ENCODE peak calls at places on chromosomes 5 and 9, in six cellular contexts. One of them, this sample, is unnamed.

GRCh38 chr5:123460296-123460729 is 37.1 kb upstream of the CEP120 start:
- DNase-seq in hippocampal formation: no peak
- DNase-seq in CD8-positive, alpha-beta memory T cell: no peak
- DNase-seq in stimulated activated CD8-positive, alpha-beta memory T cell treated with anti-CD3 and anti-CD28 coated beads, Interleukin-15, amount 100 ng/mL, for 24 hours: no peak
- DNase-seq in Caki2: peak; percentile 85
- DNase-seq in T-helper 2 cell: no peak
- DNase-seq in this sample: peak; percentile 88

GRCh38 chr9:8331507-8331906 is 531.9 kb upstream of the DMAC1 start:
- DNase-seq in Caki2: no peak
- DNase-seq in T-helper 2 cell: no peak
- DNase-seq in stimulated activated CD8-positive, alpha-beta memory T cell treated with anti-CD3 and anti-CD28 coated beads, Interleukin-15, amount 100 ng/mL, for 24 hours: no peak
- DNase-seq in hippocampal formation: no peak
- DNase-seq in CD8-positive, alpha-beta memory T cell: no peak
- DNase-seq in this sample: no peak

GRCh38 chr5:123422433-123423277 is 548 bp downstream of the CEP120 start:
- DNase-seq in CD8-positive, alpha-beta memory T cell: peak; percentile 4
- DNase-seq in hippocampal formation: peak; percentile 4
- DNase-seq in stimulated activated CD8-positive, alpha-beta memory T cell treated with anti-CD3 and anti-CD28 coated beads, Interleukin-15, amount 100 ng/mL, for 24 hours: no peak
- DNase-seq in Caki2: peak; percentile 3
- DNase-seq in T-helper 2 cell: no peak
- DNase-seq in this sample: peak; percentile 34

GRCh38 chr5:143197260-143197656 is 206.2 kb downstream of the NR3C1 start:
- DNase-seq in Caki2: no peak
- DNase-seq in stimulated activated CD8-positive, alpha-beta memory T cell treated with anti-CD3 and anti-CD28 coated beads, Interleukin-15, amount 100 ng/mL, for 24 hours: no peak
- DNase-seq in CD8-positive, alpha-beta memory T cell: no peak
- DNase-seq in hippocampal formation: no peak
- DNase-seq in T-helper 2 cell: no peak
- DNase-seq in this sample: no peak

GRCh38 chr9:127635198-127635735 is 23.2 kb downstream of the STXBP1 start:
- DNase-seq in CD8-positive, alpha-beta memory T cell: no peak
- DNase-seq in T-helper 2 cell: no peak
- DNase-seq in hippocampal formation: no peak
- DNase-seq in stimulated activated CD8-positive, alpha-beta memory T cell treated with anti-CD3 and anti-CD28 coated beads, Interleukin-15, amount 100 ng/mL, for 24 hours: no peak
- DNase-seq in Caki2: no peak
- DNase-seq in this sample: no peak

GRCh38 chr5:158450761-158451160 is 591.8 kb upstream of the CLINT1 start:
- DNase-seq in Caki2: no peak
- DNase-seq in CD8-positive, alpha-beta memory T cell: no peak
- DNase-seq in stimulated activated CD8-positive, alpha-beta memory T cell treated with anti-CD3 and anti-CD28 coated beads, Interleukin-15, amount 100 ng/mL, for 24 hours: no peak
- DNase-seq in T-helper 2 cell: no peak
- DNase-seq in hippocampal formation: no peak
- DNase-seq in this sample: no peak

GRCh38 chr5:11719888-11720481 is 184.3 kb downstream of the CTNND2 start:
- DNase-seq in Caki2: peak; percentile 20
- DNase-seq in stimulated activated CD8-positive, alpha-beta memory T cell treated with anti-CD3 and anti-CD28 coated beads, Interleukin-15, amount 100 ng/mL, for 24 hours: no peak
- DNase-seq in hippocampal formation: peak; percentile 78
- DNase-seq in T-helper 2 cell: no peak
- DNase-seq in CD8-positive, alpha-beta memory T cell: no peak
- DNase-seq in this sample: peak; percentile 15

GRCh38 chr9:33167949-33168535 is 906 bp upstream of the B4GALT1 start:
- DNase-seq in CD8-positive, alpha-beta memory T cell: peak; percentile 21
- DNase-seq in Caki2: no peak
- DNase-seq in stimulated activated CD8-positive, alpha-beta memory T cell treated with anti-CD3 and anti-CD28 coated beads, Interleukin-15, amount 100 ng/mL, for 24 hours: no peak
- DNase-seq in hippocampal formation: no peak
- DNase-seq in T-helper 2 cell: no peak
- DNase-seq in this sample: no peak

GRCh38 chr5:14133394-14133793 is 9.7 kb upstream of the TRIO start:
- DNase-seq in hippocampal formation: no peak
- DNase-seq in T-helper 2 cell: no peak
- DNase-seq in CD8-positive, alpha-beta memory T cell: no peak
- DNase-seq in Caki2: no peak
- DNase-seq in stimulated activated CD8-positive, alpha-beta memory T cell treated with anti-CD3 and anti-CD28 coated beads, Interleukin-15, amount 100 ng/mL, for 24 hours: no peak
- DNase-seq in this sample: no peak

GRCh38 chr5:142295084-142295758 is 29.6 kb downstream of the SPRY4 start:
- DNase-seq in Caki2: no peak
- DNase-seq in T-helper 2 cell: no peak
- DNase-seq in stimulated activated CD8-positive, alpha-beta memory T cell treated with anti-CD3 and anti-CD28 coated beads, Interleukin-15, amount 100 ng/mL, for 24 hours: no peak
- DNase-seq in CD8-positive, alpha-beta memory T cell: no peak
- DNase-seq in hippocampal formation: no peak
- DNase-seq in this sample: no peak

GRCh38 chr5:1412621-1413020 is 32.6 kb downstream of the SLC6A3 start:
- DNase-seq in T-helper 2 cell: no peak
- DNase-seq in CD8-positive, alpha-beta memory T cell: no peak
- DNase-seq in hippocampal formation: no peak
- DNase-seq in Caki2: no peak
- DNase-seq in stimulated activated CD8-positive, alpha-beta memory T cell treated with anti-CD3 and anti-CD28 coated beads, Interleukin-15, amount 100 ng/mL, for 24 hours: no peak
- DNase-seq in this sample: no peak

GRCh38 chr5:65818592-65818991 is 96.6 kb downstream of the NLN start:
- DNase-seq in hippocampal formation: peak; percentile 72
- DNase-seq in T-helper 2 cell: no peak
- DNase-seq in Caki2: no peak
- DNase-seq in CD8-positive, alpha-beta memory T cell: no peak
- DNase-seq in stimulated activated CD8-positive, alpha-beta memory T cell treated with anti-CD3 and anti-CD28 coated beads, Interleukin-15, amount 100 ng/mL, for 24 hours: no peak
- DNase-seq in this sample: peak; percentile 65

GRCh38 chr5:65075623-65076250 is 307.0 kb downstream of the CWC27 start:
- DNase-seq in CD8-positive, alpha-beta memory T cell: no peak
- DNase-seq in Caki2: no peak
- DNase-seq in hippocampal formation: no peak
- DNase-seq in T-helper 2 cell: no peak
- DNase-seq in stimulated activated CD8-positive, alpha-beta memory T cell treated with anti-CD3 and anti-CD28 coated beads, Interleukin-15, amount 100 ng/mL, for 24 hours: no peak
- DNase-seq in this sample: no peak

GRCh38 chr5:134003064-134003956 is 1.5 kb downstream of the VDAC1 start:
- DNase-seq in CD8-positive, alpha-beta memory T cell: peak; percentile 31
- DNase-seq in T-helper 2 cell: no peak
- DNase-seq in hippocampal formation: no peak
- DNase-seq in stimulated activated CD8-positive, alpha-beta memory T cell treated with anti-CD3 and anti-CD28 coated beads, Interleukin-15, amount 100 ng/mL, for 24 hours: no peak
- DNase-seq in Caki2: no peak
- DNase-seq in this sample: no peak

GRCh38 chr9:84781431-84781830 is 111.9 kb downstream of the NTRK2 start:
- DNase-seq in stimulated activated CD8-positive, alpha-beta memory T cell treated with anti-CD3 and anti-CD28 coated beads, Interleukin-15, amount 100 ng/mL, for 24 hours: no peak
- DNase-seq in hippocampal formation: no peak
- DNase-seq in Caki2: no peak
- DNase-seq in T-helper 2 cell: no peak
- DNase-seq in CD8-positive, alpha-beta memory T cell: no peak
- DNase-seq in this sample: peak; percentile 3

GRCh38 chr5:176732306-176732705 is 78.1 kb upstream of the UNC5A start:
- DNase-seq in stimulated activated CD8-positive, alpha-beta memory T cell treated with anti-CD3 and anti-CD28 coated beads, Interleukin-15, amount 100 ng/mL, for 24 hours: no peak
- DNase-seq in T-helper 2 cell: no peak
- DNase-seq in Caki2: no peak
- DNase-seq in hippocampal formation: no peak
- DNase-seq in CD8-positive, alpha-beta memory T cell: no peak
- DNase-seq in this sample: no peak

GRCh38 chr9:89953824-89954223 is 349.0 kb downstream of the GADD45G start:
- DNase-seq in hippocampal formation: no peak
- DNase-seq in T-helper 2 cell: no peak
- DNase-seq in Caki2: no peak
- DNase-seq in stimulated activated CD8-positive, alpha-beta memory T cell treated with anti-CD3 and anti-CD28 coated beads, Interleukin-15, amount 100 ng/mL, for 24 hours: no peak
- DNase-seq in CD8-positive, alpha-beta memory T cell: no peak
- DNase-seq in this sample: no peak

GRCh38 chr5:149002053-149002452 is 60.8 kb downstream of the SH3TC2 start:
- DNase-seq in hippocampal formation: no peak
- DNase-seq in T-helper 2 cell: no peak
- DNase-seq in stimulated activated CD8-positive, alpha-beta memory T cell treated with anti-CD3 and anti-CD28 coated beads, Interleukin-15, amount 100 ng/mL, for 24 hours: no peak
- DNase-seq in Caki2: peak; percentile 97
- DNase-seq in CD8-positive, alpha-beta memory T cell: no peak
- DNase-seq in this sample: peak; percentile 73

GRCh38 chr9:36748322-36748899 is 175.7 kb downstream of the MELK start:
- DNase-seq in Caki2: peak; percentile 37
- DNase-seq in T-helper 2 cell: no peak
- DNase-seq in stimulated activated CD8-positive, alpha-beta memory T cell treated with anti-CD3 and anti-CD28 coated beads, Interleukin-15, amount 100 ng/mL, for 24 hours: no peak
- DNase-seq in hippocampal formation: no peak
- DNase-seq in CD8-positive, alpha-beta memory T cell: no peak
- DNase-seq in this sample: peak; percentile 33

GRCh38 chr9:121169094-121169601 is 32.5 kb downstream of the RAB14 start:
- DNase-seq in stimulated activated CD8-positive, alpha-beta memory T cell treated with anti-CD3 and anti-CD28 coated beads, Interleukin-15, amount 100 ng/mL, for 24 hours: no peak
- DNase-seq in Caki2: no peak
- DNase-seq in hippocampal formation: no peak
- DNase-seq in CD8-positive, alpha-beta memory T cell: no peak
- DNase-seq in T-helper 2 cell: no peak
- DNase-seq in this sample: no peak

GRCh38 chr5:178152491-178153444 is 917 bp downstream of the NHP2 start:
- DNase-seq in T-helper 2 cell: no peak
- DNase-seq in CD8-positive, alpha-beta memory T cell: no peak
- DNase-seq in Caki2: no peak
- DNase-seq in stimulated activated CD8-positive, alpha-beta memory T cell treated with anti-CD3 and anti-CD28 coated beads, Interleukin-15, amount 100 ng/mL, for 24 hours: no peak
- DNase-seq in hippocampal formation: no peak
- DNase-seq in this sample: no peak

GRCh38 chr5:169577966-169578365 is 5.6 kb upstream of the SPDL1 start:
- DNase-seq in Caki2: peak; percentile 33
- DNase-seq in stimulated activated CD8-positive, alpha-beta memory T cell treated with anti-CD3 and anti-CD28 coated beads, Interleukin-15, amount 100 ng/mL, for 24 hours: no peak
- DNase-seq in hippocampal formation: no peak
- DNase-seq in CD8-positive, alpha-beta memory T cell: no peak
- DNase-seq in T-helper 2 cell: no peak
- DNase-seq in this sample: no peak

GRCh38 chr5:119367502-119368237 is 11.9 kb downstream of the TNFAIP8 start:
- DNase-seq in T-helper 2 cell: no peak
- DNase-seq in CD8-positive, alpha-beta memory T cell: no peak
- DNase-seq in hippocampal formation: no peak
- DNase-seq in Caki2: no peak
- DNase-seq in stimulated activated CD8-positive, alpha-beta memory T cell treated with anti-CD3 and anti-CD28 coated beads, Interleukin-15, amount 100 ng/mL, for 24 hours: no peak
- DNase-seq in this sample: no peak

This sample was measured in LoVo.